ENCODE peak calls at places on chromosomes 5 and 9, in eight cellular contexts. N is Panc1; A is mammary epithelial cell; G is CD4-positive, alpha-beta T cell; U is dorsolateral prefrontal cortex; L is WERI-Rb-1; M is prostate gland; P is mucosa of descending colon. I is an unnamed sample.
A peak's percentile ranks its signal among the peaks of the same experiment; 100 is the strongest.

GRCh38 chr5:154697335-154697734 is 57.8 kb upstream of the LARP1 start:
- DNase-seq in N (no peak), A (no peak), G (no peak), U (no peak), L (no peak), M (no peak), P (no peak), I (no peak)

GRCh38 chr5:172919525-172920446 is 39.4 kb upstream of the RPL26L1 start:
- DNase-seq in N (no peak), A (no peak), G (no peak), U (no peak), L (no peak), M (no peak), P (no peak), I (no peak)

GRCh38 chr9:36802171-36802920 is 229.7 kb downstream of the MELK start:
- DNase-seq in N (no peak), A (no peak), G (no peak), U (peak; percentile 84), L (no peak), M (no peak), P (no peak), I (no peak)

GRCh38 chr9:109846781-109847180 is 66.8 kb downstream of the PALM2AKAP2 start:
- DNase-seq in N (no peak), A (no peak), G (no peak), U (no peak), L (no peak), M (no peak), P (no peak), I (no peak)

GRCh38 chr9:4604678-4605095 is 57.4 kb upstream of the PLPP6 start:
- DNase-seq in N (peak; percentile 24), A (peak; percentile 57), G (peak; percentile 32), U (no peak), L (peak; percentile 70), M (peak; percentile 75), P (peak; percentile 96), I (peak; percentile 54)

GRCh38 chr5:96142786-96143434 is 181.3 kb upstream of the ELL2 start:
- DNase-seq in N (no peak), A (no peak), G (no peak), U (no peak), L (no peak), M (no peak), P (peak; percentile 9), I (no peak)

GRCh38 chr5:169786219-169786618 is 149.1 kb downstream of the DOCK2 start:
- DNase-seq in N (no peak), A (no peak), G (no peak), U (no peak), L (no peak), M (no peak), P (no peak), I (no peak)

GRCh38 chr9:132977626-132978450 is 656 bp upstream of the GFI1B start:
- DNase-seq in N (peak; percentile 20), A (peak; percentile 44), G (peak; percentile 55), U (peak; percentile 42), L (peak; percentile 91), M (peak; percentile 51), P (peak; percentile 80), I (peak; percentile 53)

GRCh38 chr5:161549106-161549505 is 2.6 kb upstream of the GABRB2 start:
- DNase-seq in N (no peak), A (no peak), G (no peak), U (no peak), L (no peak), M (no peak), P (peak; percentile 16), I (no peak)

GRCh38 chr9:114430443-114430842 is 42.7 kb upstream of the AKNA start:
- DNase-seq in N (no peak), A (no peak), G (no peak), U (no peak), L (no peak), M (no peak), P (no peak), I (no peak)

GRCh38 chr9:5178126-5178805 is 7.2 kb downstream of the INSL6 start:
- DNase-seq in N (no peak), A (no peak), G (no peak), U (no peak), L (no peak), M (no peak), P (no peak), I (no peak)

GRCh38 chr9:132341177-132341840 is 13.5 kb downstream of the SETX start:
- DNase-seq in N (no peak), A (peak; percentile 8), G (no peak), U (peak; percentile 59), L (no peak), M (peak; percentile 67), P (no peak), I (no peak)

DNA sequence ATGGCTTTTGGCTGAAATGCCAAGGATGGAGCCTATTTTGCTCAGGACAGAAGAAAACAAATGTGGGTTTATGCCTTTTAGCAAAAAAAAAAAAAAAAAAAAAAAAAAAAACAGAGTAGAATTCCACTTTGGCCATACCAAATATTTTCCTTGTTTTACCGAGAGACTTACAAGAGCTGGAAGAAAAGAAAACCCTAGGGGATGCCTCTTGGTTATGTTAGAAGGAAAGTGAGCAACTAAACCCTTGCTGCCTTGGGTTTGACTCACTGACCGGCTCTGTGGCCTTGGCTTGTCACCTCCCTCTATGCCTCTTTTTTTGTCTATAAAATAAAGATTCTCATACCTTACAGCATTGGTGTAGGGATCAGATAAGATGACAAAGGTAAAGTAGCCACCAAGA is 69.6 kb upstream of the ABCA1 start:
- DNase-seq in N (no peak), A (no peak), G (no peak), U (no peak), L (no peak), M (no peak), P (no peak), I (no peak)
- TF ChIP-seq CTCF in N (no peak), A (no peak), G (no peak), U (no peak), L (no peak), M (no peak), P (no peak), I (no peak)

GRCh38 chr9:21789541-21790037 is 12.8 kb upstream of the MTAP start:
- DNase-seq in N (peak; percentile 75), A (peak; percentile 83), G (peak; percentile 25), U (peak; percentile 76), L (peak; percentile 52), M (peak; percentile 85), P (peak; percentile 77), I (no peak)
- TF ChIP-seq CTCF in N (peak; percentile 72), A (peak; percentile 69), G (peak; percentile 99), U (peak; percentile 96), L (peak; percentile 33), M (peak; percentile 57), P (peak; percentile 56), I (peak; percentile 86)

GRCh38 chr9:135440620-135441019 is 39.0 kb upstream of the PPP1R26 start:
- DNase-seq in N (no peak), A (no peak), G (no peak), U (no peak), L (peak; percentile 72), M (no peak), P (no peak), I (no peak)
- TF ChIP-seq CTCF in N (peak; percentile 55), A (peak; percentile 61), G (no peak), U (no peak), L (peak; percentile 61), M (no peak), P (no peak), I (peak; percentile 8)

DNA sequence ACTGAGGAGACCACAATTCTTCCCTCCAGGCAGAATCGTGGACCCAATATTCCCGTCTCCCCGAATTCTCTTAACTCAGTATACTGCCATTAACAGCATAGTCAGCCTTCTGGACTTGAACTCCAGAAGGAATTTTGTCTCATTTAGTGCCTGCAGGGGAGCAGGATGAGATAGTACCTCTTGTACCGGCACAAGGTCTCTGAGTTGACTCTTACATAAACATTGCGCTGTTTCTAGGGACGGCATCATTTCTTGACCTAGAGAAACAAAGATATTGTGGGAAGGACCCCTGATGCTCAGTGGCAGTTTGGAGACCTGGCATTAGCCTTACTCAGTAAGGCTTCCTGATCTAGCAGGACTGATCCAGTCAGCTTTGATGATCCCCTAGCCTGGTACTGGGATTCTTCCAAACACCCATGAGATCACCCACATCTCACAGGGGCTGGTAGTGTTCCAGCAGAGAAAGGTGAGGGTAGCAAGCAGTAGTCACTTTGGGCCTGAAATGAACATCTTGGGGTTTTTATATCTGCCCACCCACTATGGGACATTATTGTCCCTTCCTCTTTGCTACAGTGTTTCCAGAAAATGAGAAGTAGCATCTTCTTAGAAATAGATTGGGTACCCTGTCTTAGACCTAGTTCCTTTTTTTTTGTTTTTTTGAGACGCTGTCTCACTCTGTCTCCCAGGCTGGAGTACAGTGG is 249.0 kb upstream of the ANKRD55 start:
- DNase-seq in N (no peak), A (no peak), G (no peak), U (no peak), L (no peak), M (no peak), P (no peak), I (no peak)
- TF ChIP-seq CTCF in N (peak; percentile 23), A (no peak), G (no peak), U (no peak), L (no peak), M (no peak), P (no peak), I (no peak)

GRCh38 chr9:81689343-81690175 is at the start of gene TLE1:
- DNase-seq in N (peak; percentile 93), A (peak; percentile 100), G (peak; percentile 66), U (peak; percentile 99), L (peak; percentile 100), M (peak; percentile 100), P (peak; percentile 99), I (peak; percentile 99)

GRCh38 chr9:81683704-81684103 is 5.6 kb downstream of the TLE1 start:
- DNase-seq in N (no peak), A (no peak), G (no peak), U (no peak), L (no peak), M (no peak), P (no peak), I (no peak)

GRCh38 chr9:81687521-81688261 is 1.7 kb downstream of the TLE1 start:
- DNase-seq in N (no peak), A (peak; percentile 35), G (no peak), U (no peak), L (peak; percentile 61), M (peak; percentile 56), P (peak; percentile 68), I (peak; percentile 51)

GRCh38 chr9:81685763-81686613 is 3.4 kb downstream of the TLE1 start:
- DNase-seq in N (no peak), A (peak; percentile 17), G (no peak), U (no peak), L (no peak), M (peak; percentile 48), P (peak; percentile 27), I (no peak)

GRCh38 chr9:81686614-81687520 is 2.5 kb downstream of the TLE1 start:
- DNase-seq in N (no peak), A (peak; percentile 73), G (no peak), U (peak; percentile 79), L (peak; percentile 92), M (peak; percentile 92), P (peak; percentile 90), I (peak; percentile 74)
- TF ChIP-seq CTCF in N (peak; percentile 77), A (peak; percentile 66), G (no peak), U (peak; percentile 14), L (peak; percentile 70), M (peak; percentile 33), P (peak; percentile 71), I (peak; percentile 68)

GRCh38 chr9:134205636-134206316 is 41.4 kb upstream of the RNU6ATAC start:
- DNase-seq in N (no peak), A (no peak), G (no peak), U (peak; percentile 70), L (no peak), M (no peak), P (peak; percentile 31), I (no peak)
- TF ChIP-seq CTCF in N (no peak), A (no peak), G (no peak), U (no peak), L (no peak), M (no peak), P (no peak), I (no peak)

GRCh38 chr5:87541033-87541432 is 128.3 kb upstream of the CCNH start:
- DNase-seq in N (no peak), A (peak; percentile 63), G (no peak), U (peak; percentile 89), L (peak; percentile 31), M (peak; percentile 46), P (peak; percentile 65), I (no peak)
- TF ChIP-seq CTCF in N (no peak), A (peak; percentile 48), G (no peak), U (peak; percentile 50), L (peak; percentile 16), M (no peak), P (no peak), I (no peak)